ENCODE peak calls at places on chromosomes 16 and 17, in ten cellular contexts. O is esophagus muscularis mucosa, J is breast epithelium, K is body of pancreas, U is Peyer's patch, H is transverse colon, R is stomach, P is GM12892, L is ovary, N is GM12891. M is an unnamed sample.
A peak's percentile ranks its signal among the peaks of the same experiment; 100 is the strongest.

GRCh38 chr16:24820522-24820921 is 25.2 kb upstream of the SLC5A11 start:
- DNase-seq in H (no peak), L (no peak), P (no peak), J (no peak), U (no peak), K (no peak), N (no peak), R (no peak), O (no peak), M (no peak)

GRCh38 chr17:79997004-79997673 is 38.5 kb downstream of the TBC1D16 start:
- DNase-seq in L (no peak), N (no peak), R (no peak), O (no peak), K (no peak), P (no peak), J (no peak), H (no peak), U (peak; percentile 83), M (no peak)

GRCh38 chr17:3865166-3865565 is 19.1 kb upstream of the NCBP3 start:
- DNase-seq in L (no peak), K (peak; percentile 49), J (no peak), H (no peak), O (no peak), N (no peak), U (no peak), R (no peak), P (no peak), M (no peak)

GRCh38 chr17:7838291-7839075 is 4.5 kb downstream of the KDM6B start:
- DNase-seq in U (peak; percentile 53), O (no peak), R (no peak), P (no peak), J (no peak), L (peak; percentile 66), K (peak; percentile 69), H (peak; percentile 53), N (no peak), M (no peak)

GRCh38 chr17:5971969-5972368 is 98.2 kb upstream of the WSCD1 start:
- DNase-seq in K (no peak), U (no peak), N (no peak), H (no peak), O (no peak), P (no peak), R (no peak), J (no peak), L (no peak), M (no peak)

GRCh38 chr17:14725729-14726128 is 424.8 kb downstream of the HS3ST3B1 start:
- DNase-seq in N (no peak), L (no peak), O (no peak), R (no peak), H (no peak), K (no peak), U (no peak), J (no peak), P (no peak), M (no peak)

GRCh38 chr16:16146380-16147315 is 76.6 kb downstream of the ABCC6 start:
- DNase-seq in P (no peak), J (no peak), O (no peak), R (no peak), N (no peak), K (peak; percentile 32), U (no peak), L (no peak), H (no peak), M (no peak)

GRCh38 chr17:51643702-51644490 is 383.6 kb downstream of the UTP18 start:
- DNase-seq in J (no peak), N (no peak), R (no peak), U (no peak), K (no peak), L (no peak), O (no peak), H (no peak), P (no peak), M (no peak)

GRCh38 chr17:50049636-50050035 is 6.3 kb upstream of the ITGA3 start:
- DNase-seq in H (no peak), O (no peak), N (no peak), U (no peak), R (no peak), J (no peak), K (no peak), P (no peak), L (no peak), M (no peak)

GRCh38 chr17:50050431-50051032 is 5.4 kb upstream of the ITGA3 start:
- DNase-seq in P (no peak), H (no peak), O (no peak), U (no peak), J (no peak), N (no peak), R (no peak), K (no peak), L (no peak), M (no peak)

GRCh38 chr17:50051606-50052005 is 4.3 kb upstream of the ITGA3 start:
- DNase-seq in L (no peak), H (no peak), P (no peak), U (no peak), R (no peak), K (no peak), O (no peak), J (no peak), N (no peak), M (no peak)

GRCh38 chr17:50052241-50052788 is 3.6 kb upstream of the ITGA3 start:
- DNase-seq in R (peak; percentile 37), U (no peak), P (no peak), L (no peak), K (no peak), O (no peak), J (no peak), N (no peak), H (no peak), M (no peak)

GRCh38 chr17:50051082-50051576 is 4.8 kb upstream of the ITGA3 start:
- DNase-seq in K (no peak), U (peak; percentile 83), N (no peak), O (no peak), P (no peak), L (no peak), R (peak; percentile 62), H (no peak), J (no peak), M (no peak)
- TF ChIP-seq POLR2A in K (no peak), U (no peak), N (no peak), O (no peak), P (no peak), L (no peak), R (no peak), H (no peak), J (no peak), M (no peak)

DNA sequence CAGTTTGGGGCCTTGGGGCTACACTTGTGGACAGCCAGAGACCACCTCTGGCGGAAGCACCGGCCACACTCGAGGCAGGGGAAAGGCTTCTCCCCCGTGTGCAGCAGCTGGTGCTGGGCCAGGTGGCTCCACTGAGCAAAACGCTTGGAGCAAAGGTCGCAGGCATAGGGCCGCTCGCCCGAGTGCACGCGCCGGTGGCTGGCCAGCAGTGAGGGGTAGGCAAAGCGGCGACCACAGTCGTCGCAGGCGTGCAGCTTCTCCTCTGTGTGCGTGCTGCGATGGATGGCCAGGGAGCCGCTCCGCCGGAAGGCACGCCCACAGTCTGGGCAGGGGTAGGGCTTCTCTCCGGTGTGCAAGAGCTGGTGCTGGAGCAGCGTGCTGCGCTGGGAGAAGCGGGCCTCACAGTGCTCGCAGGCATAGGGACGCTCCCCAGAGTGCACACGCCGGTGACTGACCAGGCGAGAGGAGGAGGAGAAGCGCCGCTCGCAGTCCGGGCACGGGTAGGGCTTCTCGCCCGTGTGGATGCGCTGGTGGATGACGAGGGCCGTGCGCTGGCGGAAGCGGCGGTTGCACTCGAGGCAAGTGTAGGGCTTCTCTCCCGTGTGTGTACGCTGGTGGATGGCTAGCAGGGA is 5.8 kb downstream of the ZNF689 start:
- DNase-seq in J (no peak), P (no peak), K (no peak), N (no peak), O (no peak), L (no peak), R (no peak), H (no peak), U (no peak), M (no peak)
- TF ChIP-seq POLR2A in J (no peak), P (no peak), K (no peak), N (no peak), O (no peak), L (no peak), R (no peak), H (no peak), U (no peak), M (no peak)

GRCh38 chr16:23690771-23691482 is 12.2 kb downstream of the PLK1 start:
- DNase-seq in L (no peak), H (no peak), P (no peak), N (no peak), O (no peak), J (no peak), R (no peak), U (no peak), K (no peak), M (no peak)

GRCh38 chr16:23687034-23687808 is 8.5 kb downstream of the PLK1 start:
- DNase-seq in N (no peak), U (no peak), O (no peak), R (no peak), H (no peak), K (no peak), L (no peak), P (no peak), J (no peak), M (no peak)

GRCh38 chr16:23692190-23692837 is 13.6 kb downstream of the PLK1 start:
- DNase-seq in H (no peak), K (no peak), N (no peak), L (no peak), U (no peak), R (no peak), P (no peak), J (no peak), O (no peak), M (no peak)

GRCh38 chr16:23691483-23692189 is 12.9 kb downstream of the PLK1 start:
- DNase-seq in P (no peak), L (no peak), R (no peak), K (no peak), N (no peak), H (no peak), U (no peak), J (no peak), O (no peak), M (no peak)

DNA sequence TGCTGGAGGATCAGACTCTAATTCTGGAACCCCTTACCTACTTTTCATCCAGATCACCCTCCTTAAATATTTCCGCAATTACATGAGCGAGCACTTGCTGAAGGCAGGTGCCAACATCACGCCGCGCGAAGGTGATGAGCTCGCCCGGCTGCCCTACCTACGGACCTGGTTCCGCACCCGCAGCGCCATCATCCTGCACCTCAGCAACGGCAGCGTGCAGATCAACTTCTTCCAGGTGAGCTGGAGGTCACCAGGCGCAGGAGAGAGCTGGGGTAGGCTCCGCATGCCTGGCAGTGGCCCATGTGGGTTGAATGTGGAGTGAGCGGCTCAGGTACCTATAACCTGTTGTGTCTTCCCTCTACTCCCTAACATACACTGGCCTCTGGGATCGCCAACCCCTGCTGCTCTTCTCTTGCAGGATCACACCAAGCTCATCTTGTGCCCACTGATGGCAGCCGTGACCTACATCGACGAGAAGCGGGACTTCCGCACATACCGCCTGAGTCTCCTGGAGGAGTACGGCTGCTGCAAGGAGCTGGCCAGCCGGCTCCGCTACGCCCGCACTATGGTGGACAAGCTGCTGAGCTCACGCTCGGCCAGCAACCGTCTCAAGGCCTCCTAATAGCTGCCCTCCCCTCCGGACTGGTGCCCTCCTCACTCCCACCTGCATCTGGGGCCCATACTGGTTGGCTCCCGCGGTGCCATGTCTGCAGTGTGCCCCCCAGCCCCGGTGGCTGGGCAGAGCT is 10.9 kb downstream of the PLK1 start:
- DNase-seq in R (no peak), P (no peak), H (no peak), U (no peak), N (no peak), O (no peak), K (no peak), L (no peak), J (no peak), M (no peak)
- TF ChIP-seq POLR2A in R (no peak), P (no peak), H (no peak), U (no peak), N (no peak), O (no peak), K (no peak), L (no peak), J (no peak), M (no peak)

GRCh38 chr16:89629827-89630610 is 16.6 kb downstream of the DPEP1 start:
- DNase-seq in H (peak; percentile 70), K (no peak), J (no peak), L (no peak), R (no peak), O (no peak), U (peak; percentile 91), P (no peak), N (no peak), M (no peak)

GRCh38 chr16:89637379-89637778 is 20.1 kb downstream of the CHMP1A start:
- DNase-seq in P (no peak), U (no peak), K (no peak), H (no peak), J (no peak), R (no peak), N (no peak), O (no peak), L (no peak), M (no peak)

GRCh38 chr16:89636663-89637062 is 20.8 kb downstream of the CHMP1A start:
- DNase-seq in R (no peak), O (no peak), L (no peak), P (no peak), J (no peak), N (no peak), H (no peak), K (no peak), U (no peak), M (no peak)

GRCh38 chr16:89638455-89638854 is 19.1 kb downstream of the CHMP1A start:
- DNase-seq in O (no peak), K (no peak), U (no peak), J (no peak), P (no peak), L (no peak), H (no peak), N (no peak), R (no peak), M (no peak)

GRCh38 chr16:89633064-89633631 is 19.7 kb downstream of the DPEP1 start:
- DNase-seq in P (no peak), K (no peak), R (peak; percentile 30), U (peak; percentile 82), L (no peak), J (no peak), O (no peak), H (peak; percentile 40), N (no peak), M (no peak)
- TF ChIP-seq POLR2A in P (no peak), K (no peak), R (no peak), U (no peak), L (no peak), J (no peak), O (no peak), H (no peak), N (no peak), M (no peak)

M was measured in vagina.